ENCODE peak calls at places on chromosomes 11 and 22, in ten cellular contexts. N is GM23338; R is CD4-positive, alpha-beta T cell; Y is stimulated activated CD8-positive, alpha-beta memory T cell treated with anti-CD3 and anti-CD28 coated beads, Interleukin-15, amount 100 ng/mL, for 24 hours; T is AG04449; B is T-helper 17 cell; H is retina; U is heart right ventricle; W is NCI-H1092 treated with DMSO at 0.1 percent for 48 hours; V is GM04503. I is an unnamed sample.

GRCh38 chr22:17911312-17911705 is 113.1 kb downstream of the MICAL3 start:
- DNase-seq in N (no peak), R (no peak), Y (no peak), T (no peak), B (no peak), H (no peak), U (no peak), W (no peak), V (no peak), I (no peak)

GRCh38 chr11:61024938-61025818 is 53.7 kb downstream of the CD6 start:
- DNase-seq in N (no peak), R (no peak), Y (no peak), T (no peak), B (no peak), H (no peak), U (no peak), W (no peak), V (no peak), I (no peak)

GRCh38 chr11:114172055-114172861 is 112.7 kb downstream of the ZBTB16 start:
- DNase-seq in N (no peak), R (no peak), Y (no peak), T (no peak), B (no peak), H (no peak), U (no peak), W (no peak), V (no peak), I (no peak)

GRCh38 chr11:129223701-129224149 is 31.6 kb upstream of the ARHGAP32 start:
- DNase-seq in N (no peak), R (no peak), Y (no peak), T (no peak), B (no peak), H (no peak), U (no peak), W (no peak), V (peak), I (peak)

GRCh38 chr22:43144949-43145348 is 1.8 kb upstream of the MCAT start:
- DNase-seq in N (no peak), R (no peak), Y (no peak), T (no peak), B (no peak), H (no peak), U (no peak), W (no peak), V (no peak), I (no peak)

GRCh38 chr11:105609341-105609781 is 512 bp upstream of the GRIA4 start:
- DNase-seq in N (peak), R (no peak), Y (no peak), T (no peak), B (no peak), H (peak), U (no peak), W (peak), V (no peak), I (no peak)

GRCh38 chr11:1881442-1882264 is 10.0 kb downstream of the PRR33 start:
- DNase-seq in N (no peak), R (no peak), Y (no peak), T (no peak), B (no peak), H (peak), U (peak), W (no peak), V (no peak), I (no peak)

GRCh38 chr11:86488553-86488952 is 113.9 kb downstream of the CCDC81 start:
- DNase-seq in N (no peak), R (no peak), Y (no peak), T (no peak), B (no peak), H (no peak), U (no peak), W (peak), V (no peak), I (no peak)

GRCh38 chr11:17382046-17382728 is 6.3 kb downstream of the KCNJ11 start:
- DNase-seq in N (no peak), R (no peak), Y (no peak), T (no peak), B (no peak), H (no peak), U (no peak), W (no peak), V (no peak), I (no peak)

GRCh38 chr11:29009426-29009825 is 901.2 kb downstream of the METTL15 start:
- DNase-seq in N (no peak), R (no peak), Y (no peak), T (peak), B (no peak), H (no peak), U (no peak), W (no peak), V (peak), I (peak)

GRCh38 chr22:50022171-50022819 is 9.7 kb upstream of the IL17REL start:
- DNase-seq in N (no peak), R (no peak), Y (no peak), T (no peak), B (no peak), H (no peak), U (no peak), W (no peak), V (no peak), I (no peak)

GRCh38 chr22:43241699-43242386 is 54.9 kb upstream of the TTLL12 start:
- DNase-seq in N (no peak), R (no peak), Y (no peak), T (no peak), B (no peak), H (no peak), U (no peak), W (no peak), V (no peak), I (no peak)

GRCh38 chr22:20542736-20543135 is 35.3 kb downstream of the MED15 start:
- DNase-seq in N (no peak), R (no peak), Y (no peak), T (no peak), B (no peak), H (no peak), U (no peak), W (no peak), V (no peak), I (no peak)

GRCh38 chr11:86464509-86465221 is 90.0 kb downstream of the CCDC81 start:
- DNase-seq in N (no peak), R (no peak), Y (no peak), T (no peak), B (no peak), H (no peak), U (no peak), W (no peak), V (no peak), I (no peak)

GRCh38 chr11:1819115-1819514 is 15.7 kb upstream of the SYT8 start:
- DNase-seq in N (no peak), R (no peak), Y (no peak), T (no peak), B (no peak), H (no peak), U (no peak), W (no peak), V (no peak), I (no peak)

GRCh38 chr11:63880031-63880841 is 36.7 kb downstream of the RCOR2 start:
- DNase-seq in N (no peak), R (no peak), Y (no peak), T (no peak), B (no peak), H (no peak), U (no peak), W (no peak), V (no peak), I (peak)

GRCh38 chr22:37167981-37168647 is 18.4 kb upstream of the IL2RB start:
- DNase-seq in N (no peak), R (no peak), Y (no peak), T (no peak), B (no peak), H (no peak), U (no peak), W (no peak), V (no peak), I (no peak)

GRCh38 chr22:39496131-39496838 is 5.8 kb upstream of the MIEF1 start:
- DNase-seq in N (peak), R (no peak), Y (no peak), T (no peak), B (no peak), H (peak), U (peak), W (peak), V (no peak), I (no peak)

GRCh38 chr22:19635644-19636043 is 78.7 kb upstream of the SEPTIN5 start:
- DNase-seq in N (no peak), R (no peak), Y (no peak), T (no peak), B (no peak), H (no peak), U (no peak), W (no peak), V (no peak), I (no peak)

GRCh38 chr11:73326929-73327811 is 19.1 kb downstream of the ARHGEF17 start:
- DNase-seq in N (no peak), R (no peak), Y (no peak), T (no peak), B (no peak), H (no peak), U (no peak), W (no peak), V (no peak), I (no peak)

GRCh38 chr22:35192121-35192918 is 65.0 kb upstream of the HMGXB4 start:
- DNase-seq in N (no peak), R (no peak), Y (no peak), T (no peak), B (no peak), H (no peak), U (no peak), W (no peak), V (no peak), I (no peak)

GRCh38 chr11:27698872-27699241 is 1.4 kb downstream of the BDNF start:
- DNase-seq in N (peak), R (peak), Y (peak), T (peak), B (no peak), H (peak), U (peak), W (peak), V (no peak), I (peak)

GRCh38 chr22:36184433-36185035 is 17.1 kb downstream of the APOL4 start:
- DNase-seq in N (no peak), R (no peak), Y (no peak), T (no peak), B (no peak), H (no peak), U (no peak), W (no peak), V (no peak), I (no peak)

GRCh38 chr11:112364962-112365481 is 104.4 kb upstream of the PLET1 start:
- DNase-seq in N (no peak), R (no peak), Y (no peak), T (peak), B (no peak), H (no peak), U (no peak), W (no peak), V (peak), I (peak)

GRCh38 chr11:118618115-118618990 is 10.9 kb downstream of the PHLDB1 start:
- DNase-seq in N (no peak), R (no peak), Y (no peak), T (peak), B (no peak), H (peak), U (peak), W (no peak), V (peak), I (no peak)